ENCODE peak calls at places on chromosomes 6 and 20, in six cellular contexts. One of them, this sample, is unnamed. For H3F3A, the result is how much of the 10 kb centered on the place peaks cover.

GRCh38 chr6:15594512-15595241 is 68.2 kb downstream of the DTNBP1 start:
- DNase-seq in PC-3: no peak
- DNase-seq in MM.1S: no peak
- DNase-seq in GM23248: no peak
- DNase-seq in neural progenitor cell: no peak
- DNase-seq in GM23338: no peak
- DNase-seq in this sample: no peak

GRCh38 chr20:25984933-25985332 is 288.3 kb upstream of the ZNF337 start:
- DNase-seq in PC-3: no peak
- DNase-seq in GM23338: no peak
- DNase-seq in GM23248: peak
- DNase-seq in neural progenitor cell: no peak
- DNase-seq in MM.1S: no peak
- DNase-seq in this sample: no peak

GRCh38 chr20:16472045-16472872 is 101.0 kb downstream of the KIF16B start:
- DNase-seq in MM.1S: no peak
- DNase-seq in GM23338: no peak
- DNase-seq in GM23248: peak
- DNase-seq in neural progenitor cell: no peak
- DNase-seq in PC-3: peak
- DNase-seq in this sample: no peak

GRCh38 chr6:168837231-168837903 is 396.4 kb downstream of the SMOC2 start:
- DNase-seq in MM.1S: no peak
- DNase-seq in GM23338: peak
- DNase-seq in GM23248: no peak
- DNase-seq in PC-3: no peak
- DNase-seq in neural progenitor cell: no peak
- DNase-seq in this sample: no peak

GRCh38 chr20:50270569-50270968 is 79.9 kb downstream of the CEBPB start:
- DNase-seq in PC-3: no peak
- DNase-seq in neural progenitor cell: no peak
- DNase-seq in GM23338: no peak
- DNase-seq in GM23248: no peak
- DNase-seq in MM.1S: no peak
- DNase-seq in this sample: no peak

GRCh38 chr6:30060634-30060981 is 457 bp upstream of the POLR1H start:
- DNase-seq in GM23338: peak
- DNase-seq in neural progenitor cell: peak
- DNase-seq in MM.1S: peak
- DNase-seq in GM23248: peak
- DNase-seq in PC-3: no peak
- DNase-seq in this sample: no peak

GRCh38 chr20:59040682-59041081 is 1.9 kb downstream of the PRELID3B start:
- DNase-seq in GM23338: no peak
- DNase-seq in PC-3: no peak
- DNase-seq in GM23248: no peak
- DNase-seq in MM.1S: no peak
- DNase-seq in neural progenitor cell: no peak
- DNase-seq in this sample: no peak

GRCh38 chr6:29552512-29553051 is 7.0 kb downstream of the UBD start:
- DNase-seq in GM23338: peak
- DNase-seq in PC-3: peak
- DNase-seq in GM23248: peak
- DNase-seq in neural progenitor cell: peak
- DNase-seq in MM.1S: peak
- DNase-seq in this sample: no peak

GRCh38 chr6:32176476-32177181 is 745 bp upstream of the AGPAT1 start:
- DNase-seq in neural progenitor cell: no peak
- DNase-seq in PC-3: peak
- DNase-seq in MM.1S: no peak
- DNase-seq in GM23338: no peak
- DNase-seq in GM23248: peak
- DNase-seq in this sample: peak

DNA sequence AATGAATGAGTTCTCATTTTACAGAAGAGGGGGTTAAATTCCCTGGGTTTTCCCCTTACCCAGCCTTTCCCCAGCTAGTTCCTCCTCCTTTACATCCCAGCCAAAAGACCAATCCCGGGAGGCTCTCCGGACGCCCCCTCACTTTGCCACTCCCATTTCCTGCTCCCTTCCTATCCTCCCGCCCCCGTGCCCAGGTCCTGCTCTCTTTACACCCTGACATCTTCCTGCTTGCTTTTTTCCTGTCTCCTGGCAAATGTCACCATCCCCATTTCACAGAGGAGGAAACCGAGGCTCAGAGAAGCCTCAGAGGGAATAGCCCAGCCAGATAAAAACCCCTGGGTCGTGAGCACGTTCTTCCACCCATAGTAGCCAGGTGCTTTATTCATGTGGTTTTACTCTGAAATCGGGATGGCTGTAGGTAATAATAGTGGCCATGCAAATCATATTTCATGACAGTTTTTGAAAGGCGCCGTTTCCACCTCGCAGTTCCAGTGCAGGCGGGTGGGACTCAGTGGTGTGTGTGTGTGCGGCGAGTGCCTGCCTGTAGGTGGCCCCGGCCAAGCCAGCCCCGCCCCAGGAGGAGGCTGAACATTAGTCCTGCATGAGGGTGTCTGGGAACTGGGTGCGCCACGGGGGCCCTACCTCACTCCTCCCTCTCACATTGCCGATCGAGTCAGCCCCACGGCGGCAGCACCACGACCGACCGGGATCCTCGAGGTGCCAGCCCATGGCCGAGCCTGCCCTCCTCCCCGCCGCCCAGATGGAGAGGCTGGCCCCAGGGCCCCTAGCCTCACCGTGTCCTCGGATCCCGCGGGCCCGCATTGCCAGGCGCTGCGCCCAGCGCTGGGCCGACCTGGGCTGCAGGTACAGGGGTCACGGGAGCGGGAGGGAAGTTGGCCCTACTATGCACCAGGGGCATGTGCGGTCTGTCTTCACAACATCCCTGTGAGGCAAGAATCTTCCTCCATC is at the start of gene ARHGAP40:
- DNase-seq in GM23338: peak
- DNase-seq in neural progenitor cell: peak
- DNase-seq in GM23248: peak
- DNase-seq in PC-3: no peak
- DNase-seq in MM.1S: peak
- DNase-seq in this sample: peak
- TF ChIP-seq EZH2 in GM23338: no peak
- TF ChIP-seq EZH2 in neural progenitor cell: no peak
- TF ChIP-seq EZH2 in GM23248: no peak
- TF ChIP-seq EZH2 in PC-3: no peak
- TF ChIP-seq EZH2 in MM.1S: no peak
- TF ChIP-seq EZH2 in this sample: no peak

GRCh38 chr20:38857703-38858102 is 52.2 kb downstream of the PPP1R16B start:
- DNase-seq in neural progenitor cell: no peak
- DNase-seq in GM23338: no peak
- DNase-seq in PC-3: no peak
- DNase-seq in GM23248: no peak
- DNase-seq in MM.1S: no peak
- DNase-seq in this sample: no peak

GRCh38 chr20:38861071-38861401 is 55.5 kb downstream of the PPP1R16B start:
- DNase-seq in MM.1S: no peak
- DNase-seq in GM23338: no peak
- DNase-seq in PC-3: no peak
- DNase-seq in neural progenitor cell: no peak
- DNase-seq in GM23248: no peak
- DNase-seq in this sample: no peak

GRCh38 chr20:38856570-38856969 is 51.1 kb downstream of the PPP1R16B start:
- DNase-seq in PC-3: no peak
- DNase-seq in MM.1S: no peak
- DNase-seq in GM23248: no peak
- DNase-seq in GM23338: no peak
- DNase-seq in neural progenitor cell: no peak
- DNase-seq in this sample: no peak

GRCh38 chr20:38862226-38862625 is 56.7 kb downstream of the PPP1R16B start:
- DNase-seq in MM.1S: no peak
- DNase-seq in GM23338: no peak
- DNase-seq in neural progenitor cell: no peak
- DNase-seq in GM23248: no peak
- DNase-seq in PC-3: no peak
- DNase-seq in this sample: no peak

GRCh38 chr20:38859070-38859690 is 53.7 kb downstream of the PPP1R16B start:
- DNase-seq in GM23248: no peak
- DNase-seq in MM.1S: no peak
- DNase-seq in neural progenitor cell: no peak
- DNase-seq in GM23338: no peak
- DNase-seq in PC-3: no peak
- DNase-seq in this sample: no peak
- H3F3A ChIP-seq in GM23248: under half
- H3F3A ChIP-seq in MM.1S: under half
- H3F3A ChIP-seq in neural progenitor cell: under half
- H3F3A ChIP-seq in GM23338: under half
- H3F3A ChIP-seq in PC-3: under half
- H3F3A ChIP-seq in this sample: under half

DNA sequence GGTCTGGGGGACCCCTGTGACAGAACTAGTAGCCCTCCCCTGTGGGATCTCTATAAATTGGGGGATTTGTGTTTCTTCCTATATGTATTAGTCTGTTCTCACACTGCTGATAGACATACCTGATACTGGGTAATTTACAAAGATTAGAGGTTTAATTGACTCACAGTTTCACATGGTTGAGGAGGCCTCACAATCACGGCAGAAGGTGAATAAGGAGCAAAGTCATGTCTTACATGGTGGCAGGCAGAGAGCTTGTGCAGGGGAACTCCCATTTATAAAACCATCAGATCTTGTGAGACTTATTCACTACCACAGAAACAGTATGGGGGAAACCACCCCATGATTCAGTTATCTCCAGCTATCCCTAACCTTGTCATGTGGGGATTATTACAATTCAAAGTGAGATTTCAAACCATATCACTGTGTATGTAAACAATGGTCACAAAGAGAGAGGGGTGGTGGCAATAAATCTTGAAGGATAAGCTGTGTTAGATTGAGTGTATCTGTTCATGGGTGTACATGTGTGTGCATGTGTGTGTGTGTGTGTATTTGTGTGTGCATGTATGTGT is 6.6 kb downstream of the CST8 start:
- DNase-seq in MM.1S: no peak
- DNase-seq in GM23248: no peak
- DNase-seq in neural progenitor cell: no peak
- DNase-seq in GM23338: no peak
- DNase-seq in PC-3: no peak
- DNase-seq in this sample: no peak
- TF ChIP-seq EZH2 in MM.1S: no peak
- TF ChIP-seq EZH2 in GM23248: no peak
- TF ChIP-seq EZH2 in neural progenitor cell: no peak
- TF ChIP-seq EZH2 in GM23338: no peak
- TF ChIP-seq EZH2 in PC-3: no peak
- TF ChIP-seq EZH2 in this sample: no peak

DNA sequence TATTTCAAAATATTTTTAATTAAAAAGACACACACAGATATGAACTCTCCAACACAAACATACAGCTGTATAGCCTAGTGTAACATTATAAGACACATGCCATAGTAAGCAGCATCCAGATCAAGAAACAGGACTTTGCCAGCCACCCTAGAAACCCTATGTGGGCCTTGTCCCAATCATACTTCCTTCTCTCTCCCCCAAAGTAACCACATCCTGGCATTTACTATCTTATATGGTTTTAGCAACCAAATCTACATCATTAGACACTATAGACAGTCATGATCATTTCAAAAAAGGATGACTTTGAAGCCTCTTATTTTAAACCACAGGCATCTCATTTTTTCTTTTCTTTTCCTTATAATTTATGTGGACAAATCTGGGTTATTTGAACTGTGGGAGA is 82.1 kb downstream of the MAN1A1 start:
- DNase-seq in MM.1S: no peak
- DNase-seq in GM23338: no peak
- DNase-seq in PC-3: no peak
- DNase-seq in GM23248: no peak
- DNase-seq in neural progenitor cell: no peak
- DNase-seq in this sample: peak
- H3F3A ChIP-seq in MM.1S: under half
- H3F3A ChIP-seq in GM23338: under half
- H3F3A ChIP-seq in PC-3: under half
- H3F3A ChIP-seq in GM23248: under half
- H3F3A ChIP-seq in neural progenitor cell: under half
- H3F3A ChIP-seq in this sample: under half

GRCh38 chr6:41375598-41376151 is 40.3 kb downstream of the NCR2 start:
- DNase-seq in neural progenitor cell: peak
- DNase-seq in GM23248: no peak
- DNase-seq in MM.1S: no peak
- DNase-seq in PC-3: no peak
- DNase-seq in GM23338: peak
- DNase-seq in this sample: no peak
- TF ChIP-seq EZH2 in neural progenitor cell: peak
- TF ChIP-seq EZH2 in GM23248: peak
- TF ChIP-seq EZH2 in MM.1S: no peak
- TF ChIP-seq EZH2 in PC-3: no peak
- TF ChIP-seq EZH2 in GM23338: peak
- TF ChIP-seq EZH2 in this sample: no peak